ENCODE peak calls at places on chromosomes 3 and 15, in four cellular contexts. Q is uterus, W is body of pancreas, O is lower leg skin. T is an unnamed sample.

GRCh38 chr3:21839592-21839991 is 88.6 kb upstream of the ZNF385D start:
- DNase-seq in Q (no peak), W (no peak), O (no peak), T (no peak)

GRCh38 chr15:96352594-96353377 is 22.3 kb downstream of the NR2F2 start:
- DNase-seq in Q (no peak), W (no peak), O (no peak), T (no peak)

GRCh38 chr3:14142567-14143270 is 17.9 kb downstream of the TMEM43 start:
- DNase-seq in Q (peak; percentile 15), W (no peak), O (no peak), T (no peak)

GRCh38 chr3:123396171-123397049 is 52.5 kb downstream of the ADCY5 start:
- DNase-seq in Q (no peak), W (no peak), O (no peak), T (no peak)

GRCh38 chr3:42043116-42043796 is 47.9 kb upstream of the TRAK1 start:
- DNase-seq in Q (peak; percentile 46), W (peak; percentile 29), O (no peak), T (no peak)

GRCh38 chr3:23113455-23114171 is 89.5 kb upstream of the UBE2E2 start:
- DNase-seq in Q (no peak), W (no peak), O (no peak), T (no peak)

GRCh38 chr3:153829596-153830170 is 291.5 kb upstream of the ARHGEF26 start:
- DNase-seq in Q (no peak), W (no peak), O (no peak), T (no peak)

GRCh38 chr3:148763921-148764320 is 63.7 kb upstream of the CPB1 start:
- DNase-seq in Q (no peak), W (no peak), O (no peak), T (no peak)

GRCh38 chr3:102092617-102093466 is 243.5 kb downstream of the NFKBIZ start:
- DNase-seq in Q (no peak), W (no peak), O (no peak), T (no peak)

GRCh38 chr3:26703519-26703918 is 80.9 kb downstream of the LRRC3B start:
- DNase-seq in Q (no peak), W (no peak), O (no peak), T (no peak)

GRCh38 chr15:55151621-55152020 is 45.1 kb downstream of the RSL24D1 start:
- DNase-seq in Q (no peak), W (no peak), O (no peak), T (no peak)

GRCh38 chr15:89416339-89417183 is 79.8 kb downstream of the RHCG start:
- DNase-seq in Q (no peak), W (peak; percentile 64), O (no peak), T (peak; percentile 66)

GRCh38 chr15:84766461-84767005 is 18.1 kb downstream of the ZNF592 start:
- DNase-seq in Q (no peak), W (no peak), O (no peak), T (no peak)

GRCh38 chr3:127747751-127748521 is 74.4 kb downstream of the MGLL start:
- DNase-seq in Q (peak; percentile 65), W (peak; percentile 95), O (peak; percentile 81), T (no peak)

DNA sequence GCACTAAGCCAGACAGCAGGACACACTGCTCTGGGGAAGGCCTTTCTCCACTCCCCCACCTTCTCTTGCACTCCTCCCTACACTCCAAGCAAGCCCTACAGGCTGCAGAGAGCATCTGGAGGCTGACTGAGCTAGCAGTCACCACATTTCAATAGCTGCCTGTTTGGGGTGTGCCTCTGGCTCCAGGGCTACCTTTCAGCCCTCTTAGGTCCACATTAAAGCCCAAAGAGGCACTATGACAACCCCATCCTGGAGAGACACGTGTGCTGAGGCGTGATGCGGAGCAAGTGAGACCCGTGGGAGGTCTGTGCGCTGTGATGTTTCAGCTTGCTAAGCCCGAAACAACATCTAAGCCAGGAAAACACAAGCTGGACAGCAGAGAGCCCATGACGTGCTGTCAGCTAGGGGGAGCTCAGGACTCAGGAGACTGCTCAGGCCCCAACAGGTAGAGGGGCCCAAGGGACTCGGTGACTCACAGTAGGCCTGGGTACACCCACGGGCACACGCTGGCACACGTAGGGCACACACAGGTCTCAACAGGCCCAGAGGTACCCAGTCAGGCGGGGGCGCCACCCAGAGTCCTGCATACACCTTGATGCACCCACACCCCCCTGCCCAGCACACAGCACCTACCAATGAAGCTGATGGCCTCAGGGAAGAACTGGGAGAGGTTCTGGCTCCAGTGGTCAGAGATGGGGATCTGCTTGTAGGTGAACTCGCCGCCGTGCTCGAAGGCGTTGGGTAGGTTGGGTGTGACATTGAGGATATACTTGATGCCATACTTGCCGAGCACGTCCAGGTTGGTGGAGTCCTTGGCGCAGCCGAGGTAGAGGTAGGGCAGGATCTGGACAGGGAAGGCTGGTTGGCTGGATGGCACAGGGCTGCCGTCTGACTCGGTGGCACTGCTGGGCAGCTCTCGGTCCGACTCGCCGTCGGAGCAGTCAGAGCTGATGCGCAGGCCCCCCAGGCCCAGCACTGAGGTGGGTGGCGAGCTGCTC is 2.8 kb downstream of the DUSP7 start:
- DNase-seq in Q (peak; percentile 54), W (no peak), O (peak; percentile 83), T (no peak)
- TF ChIP-seq CTCF in Q (peak; percentile 44), W (no peak), O (no peak), T (no peak)

GRCh38 chr3:120909602-120909878 is 1.5 kb downstream of the STXBP5L start:
- DNase-seq in Q (no peak), W (no peak), O (no peak), T (no peak)

GRCh38 chr3:120908803-120909601 is 997 bp downstream of the STXBP5L start:
- DNase-seq in Q (peak; percentile 18), W (no peak), O (no peak), T (no peak)

GRCh38 chr3:120907659-120908029 is 361 bp upstream of the STXBP5L start:
- DNase-seq in Q (peak; percentile 13), W (no peak), O (no peak), T (no peak)

DNA sequence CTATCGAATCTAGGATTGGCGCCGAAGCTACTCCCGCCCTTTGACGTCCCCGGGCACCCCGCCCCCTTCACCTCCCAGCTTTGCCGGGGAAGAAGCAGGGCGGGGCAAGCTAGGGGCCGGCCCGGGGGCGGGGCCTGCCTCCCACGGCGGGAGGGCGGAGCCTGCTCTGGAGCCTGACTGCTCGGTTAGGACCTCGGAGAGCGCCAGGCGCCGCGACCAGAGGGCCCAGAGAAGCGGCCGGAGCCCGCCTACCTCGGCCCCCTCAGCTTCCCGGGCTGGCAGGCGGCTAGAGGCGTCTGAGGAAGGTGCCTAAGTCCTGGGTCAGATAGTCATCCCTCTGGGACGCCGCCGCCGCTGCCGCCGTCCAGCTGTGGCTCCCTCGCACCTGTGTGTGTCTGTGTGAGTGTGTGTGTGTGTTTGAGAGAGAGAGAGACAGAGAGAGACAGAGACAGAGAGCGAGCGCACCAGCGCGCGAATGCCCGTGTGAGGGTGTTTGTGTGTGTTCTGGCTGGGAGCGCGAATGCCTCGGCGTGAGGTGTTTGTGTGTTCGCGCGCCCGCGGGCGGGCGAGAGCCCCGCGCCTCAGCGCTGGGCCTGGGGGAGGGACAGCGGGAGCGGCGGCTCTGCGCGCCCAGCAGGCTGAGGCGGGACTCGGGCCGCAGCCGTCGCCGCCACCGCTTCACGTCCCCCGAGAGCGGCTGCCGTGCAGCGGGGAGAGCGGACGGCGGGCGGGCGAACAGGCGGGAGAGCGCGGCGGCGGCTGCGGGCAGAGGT is at the start of gene STXBP5L:
- DNase-seq in Q (peak; percentile 71), W (peak; percentile 89), O (peak; percentile 15), T (peak; percentile 75)
- TF ChIP-seq POLR2A in Q (no peak), W (peak; percentile 51), O (no peak), T (no peak)

DNA sequence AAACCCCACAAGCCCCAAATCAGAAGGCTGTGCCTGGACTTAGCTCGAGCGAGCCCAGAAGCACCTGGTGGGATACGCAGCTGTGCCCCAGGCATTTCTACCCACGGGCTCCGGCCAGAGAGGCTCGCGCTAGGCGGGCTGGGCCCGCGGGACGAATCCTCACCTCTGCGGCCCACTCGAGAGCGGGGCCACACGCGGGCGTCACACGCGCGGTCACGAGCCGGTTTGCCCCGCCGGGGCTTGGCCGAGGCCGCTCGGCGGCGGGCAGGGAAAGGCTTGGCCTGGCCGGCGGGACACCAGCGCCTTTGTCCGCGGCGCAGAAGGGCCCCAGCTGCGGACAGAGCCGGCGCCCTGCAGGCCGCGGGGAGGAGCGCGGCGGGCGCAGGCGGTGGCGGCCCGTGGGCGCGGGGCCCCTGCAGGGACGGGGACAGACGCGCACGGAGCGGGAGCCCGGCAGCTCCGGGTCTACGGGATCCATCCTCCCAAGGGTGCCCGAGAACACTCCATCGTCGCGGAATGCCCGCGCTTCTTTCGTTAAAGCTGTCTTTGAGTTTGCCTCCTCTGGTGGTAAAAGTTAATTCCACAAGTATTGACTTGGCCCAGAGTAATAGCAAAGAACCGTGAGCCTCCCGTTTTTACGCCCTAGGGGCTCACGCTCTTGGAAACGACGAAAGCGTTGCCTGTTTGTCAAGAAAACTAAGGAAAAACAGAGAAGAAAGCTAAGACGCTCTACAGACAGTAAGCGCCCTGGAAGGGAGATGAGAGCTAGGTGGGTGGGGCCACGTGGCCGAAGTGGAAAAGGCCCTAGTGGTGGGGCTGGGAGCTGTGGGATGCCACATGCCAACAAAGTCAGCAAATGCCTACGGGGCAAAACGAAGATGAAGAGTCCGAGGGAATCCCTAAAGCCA is 26.4 kb downstream of the TYRO3 start:
- DNase-seq in Q (peak; percentile 56), W (peak; percentile 70), O (no peak), T (peak; percentile 58)
- TF ChIP-seq CTCF in Q (peak; percentile 16), W (peak; percentile 23), O (no peak), T (peak; percentile 40)

GRCh38 chr3:78285032-78285728 is 1245.3 kb downstream of the ROBO2 start:
- DNase-seq in Q (no peak), W (no peak), O (no peak), T (no peak)
- TF ChIP-seq POLR2A in Q (no peak), W (no peak), O (no peak), T (no peak)

GRCh38 chr15:98647774-98648653 is at the start of gene IGF1R:
- DNase-seq in Q (peak; percentile 85), W (peak; percentile 83), O (peak; percentile 74), T (peak; percentile 88)
- TF ChIP-seq CTCF in Q (peak; percentile 24), W (peak; percentile 13), O (no peak), T (no peak)

GRCh38 chr3:129352650-129353588 is 74.2 kb downstream of the HMCES start:
- DNase-seq in Q (peak; percentile 41), W (no peak), O (no peak), T (no peak)

GRCh38 chr3:129353589-129353941 is 74.9 kb downstream of the EFCAB12 start:
- DNase-seq in Q (no peak), W (no peak), O (no peak), T (no peak)

GRCh38 chr3:129348734-129349133 is 70.1 kb downstream of the HMCES start:
- DNase-seq in Q (no peak), W (no peak), O (no peak), T (no peak)

GRCh38 chr3:129349791-129350190 is 71.1 kb downstream of the HMCES start:
- DNase-seq in Q (no peak), W (no peak), O (no peak), T (no peak)

GRCh38 chr3:129352045-129352444 is 73.4 kb downstream of the HMCES start:
- DNase-seq in Q (no peak), W (no peak), O (no peak), T (no peak)
- TF ChIP-seq POLR2A in Q (no peak), W (no peak), O (no peak), T (no peak)

GRCh38 chr3:4670352-4670751 is 177.2 kb downstream of the ITPR1 start:
- DNase-seq in Q (no peak), W (no peak), O (no peak), T (no peak)
- TF ChIP-seq CTCF in Q (no peak), W (peak; percentile 12), O (no peak), T (peak; percentile 18)

T was measured in right lobe of liver.